ENCODE peak calls at places on chromosomes 11 and 22, in nine cellular contexts. T is colonic mucosa; J is MM.1S; F is tibial artery; R is substantia nigra; L is CD8-positive, alpha-beta memory T cell; Y is heart right ventricle; Q is kidney; A is HL-60. E is an unnamed sample.

GRCh38 chr11:64925536-64926449 is 1.3 kb downstream of the PPP2R5B start:
- DNase-seq in T (no peak), J (no peak), F (no peak), R (no peak), L (no peak), Y (no peak), Q (no peak), A (no peak), E (no peak)

GRCh38 chr11:46537851-46538295 is 56.0 kb downstream of the AMBRA1 start:
- DNase-seq in T (peak), J (peak), F (no peak), R (peak), L (peak), Y (peak), Q (no peak), A (peak), E (peak)

GRCh38 chr22:32119568-32120235 is 39.4 kb downstream of the C22orf42 start:
- DNase-seq in T (no peak), J (no peak), F (no peak), R (no peak), L (no peak), Y (no peak), Q (no peak), A (no peak), E (peak)

GRCh38 chr11:121722431-121723256 is 269.9 kb upstream of the SORL1-AS1 start:
- DNase-seq in T (peak), J (no peak), F (peak), R (peak), L (no peak), Y (peak), Q (peak), A (no peak), E (no peak)

GRCh38 chr11:115499241-115499799 is 4.9 kb downstream of the CADM1 start:
- DNase-seq in T (no peak), J (no peak), F (no peak), R (no peak), L (no peak), Y (no peak), Q (no peak), A (no peak), E (no peak)

GRCh38 chr11:29217901-29218300 is 798.9 kb downstream of the KCNA4 start:
- DNase-seq in T (no peak), J (no peak), F (no peak), R (no peak), L (no peak), Y (no peak), Q (no peak), A (no peak), E (no peak)

GRCh38 chr11:132911186-132911585 is 621.1 kb downstream of the OPCML start:
- DNase-seq in T (no peak), J (no peak), F (no peak), R (no peak), L (no peak), Y (no peak), Q (no peak), A (no peak), E (no peak)

GRCh38 chr22:42080287-42080686 is 787 bp downstream of the SMDT1 start:
- DNase-seq in T (peak), J (peak), F (no peak), R (no peak), L (no peak), Y (no peak), Q (no peak), A (no peak), E (peak)

GRCh38 chr11:794766-795637 is 3.1 kb downstream of the SLC25A22 start:
- DNase-seq in T (peak), J (no peak), F (no peak), R (no peak), L (no peak), Y (peak), Q (no peak), A (no peak), E (peak)

GRCh38 chr11:129949067-129949466 is 53.6 kb downstream of the PRDM10 start:
- DNase-seq in T (no peak), J (no peak), F (no peak), R (no peak), L (no peak), Y (no peak), Q (no peak), A (no peak), E (no peak)

GRCh38 chr11:110710520-110711381 is 1.5 kb downstream of the ARHGAP20 start:
- DNase-seq in T (peak), J (no peak), F (peak), R (no peak), L (no peak), Y (peak), Q (peak), A (no peak), E (no peak)

GRCh38 chr11:65887026-65887722 is 1.1 kb downstream of the FIBP start:
- DNase-seq in T (no peak), J (no peak), F (no peak), R (no peak), L (no peak), Y (no peak), Q (peak), A (no peak), E (no peak)

GRCh38 chr11:66744485-66745355 is 15.7 kb upstream of the SPTBN2 start:
- DNase-seq in T (peak), J (peak), F (peak), R (peak), L (peak), Y (peak), Q (peak), A (peak), E (peak)

GRCh38 chr11:45298718-45299117 is 12.6 kb upstream of the SYT13 start:
- DNase-seq in T (no peak), J (no peak), F (no peak), R (no peak), L (no peak), Y (no peak), Q (no peak), A (peak), E (peak)

GRCh38 chr22:19514831-19515565 is 9.2 kb downstream of the CLDN5 start:
- DNase-seq in T (no peak), J (no peak), F (no peak), R (no peak), L (no peak), Y (no peak), Q (no peak), A (no peak), E (no peak)

GRCh38 chr11:1338201-1339065 is 29.0 kb upstream of the TOLLIP start:
- DNase-seq in T (peak), J (no peak), F (no peak), R (no peak), L (no peak), Y (no peak), Q (no peak), A (no peak), E (no peak)

GRCh38 chr11:24588075-24588474 is 91.2 kb downstream of the LUZP2 start:
- DNase-seq in T (no peak), J (no peak), F (no peak), R (no peak), L (no peak), Y (no peak), Q (no peak), A (no peak), E (no peak)

GRCh38 chr11:43930868-43931716 is 11.3 kb upstream of the C11orf96 start:
- DNase-seq in T (no peak), J (peak), F (no peak), R (no peak), L (no peak), Y (no peak), Q (no peak), A (no peak), E (no peak)

GRCh38 chr22:38272373-38273134 is at the start of gene TMEM184B:
- DNase-seq in T (peak), J (peak), F (peak), R (peak), L (peak), Y (peak), Q (peak), A (peak), E (peak)

GRCh38 chr11:27571151-27571840 is 64.7 kb upstream of the LIN7C start:
- DNase-seq in T (no peak), J (no peak), F (no peak), R (no peak), L (no peak), Y (no peak), Q (no peak), A (no peak), E (no peak)

GRCh38 chr22:19904174-19904856 is 37.3 kb upstream of the COMT start:
- DNase-seq in T (no peak), J (no peak), F (no peak), R (no peak), L (no peak), Y (no peak), Q (no peak), A (no peak), E (no peak)

GRCh38 chr22:31768422-31769059 is 14.7 kb downstream of the DEPDC5 start:
- DNase-seq in T (no peak), J (no peak), F (no peak), R (no peak), L (no peak), Y (no peak), Q (no peak), A (no peak), E (no peak)

GRCh38 chr11:118911113-118911879 is 14.4 kb downstream of the BCL9L start:
- DNase-seq in T (peak), J (no peak), F (no peak), R (no peak), L (no peak), Y (no peak), Q (peak), A (no peak), E (no peak)

GRCh38 chr22:49608660-49609059 is 219.0 kb downstream of the BRD1 start:
- DNase-seq in T (no peak), J (no peak), F (peak), R (no peak), L (no peak), Y (no peak), Q (no peak), A (no peak), E (no peak)

GRCh38 chr11:119356349-119357031 is 10.0 kb upstream of the MFRP start:
- DNase-seq in T (peak), J (peak), F (peak), R (peak), L (peak), Y (peak), Q (peak), A (peak), E (peak)

GRCh38 chr11:10792385-10793068 is 16.2 kb downstream of the EIF4G2 start:
- DNase-seq in T (peak), J (peak), F (peak), R (peak), L (peak), Y (peak), Q (peak), A (peak), E (peak)

GRCh38 chr11:103870821-103871309 is 165.6 kb upstream of the DDI1 start:
- DNase-seq in T (peak), J (no peak), F (peak), R (no peak), L (no peak), Y (peak), Q (peak), A (no peak), E (no peak)

GRCh38 chr11:13705710-13706109 is 37.2 kb downstream of the FAR1 start:
- DNase-seq in T (no peak), J (no peak), F (no peak), R (no peak), L (no peak), Y (no peak), Q (no peak), A (no peak), E (no peak)

GRCh38 chr11:2777396-2777795 is 77.6 kb upstream of the KCNQ1OT1 start:
- DNase-seq in T (peak), J (no peak), F (no peak), R (no peak), L (no peak), Y (no peak), Q (peak), A (no peak), E (no peak)

GRCh38 chr11:134762248-134763029 is 350.4 kb upstream of the B3GAT1 start:
- DNase-seq in T (no peak), J (no peak), F (no peak), R (no peak), L (no peak), Y (no peak), Q (peak), A (no peak), E (no peak)

DNA sequence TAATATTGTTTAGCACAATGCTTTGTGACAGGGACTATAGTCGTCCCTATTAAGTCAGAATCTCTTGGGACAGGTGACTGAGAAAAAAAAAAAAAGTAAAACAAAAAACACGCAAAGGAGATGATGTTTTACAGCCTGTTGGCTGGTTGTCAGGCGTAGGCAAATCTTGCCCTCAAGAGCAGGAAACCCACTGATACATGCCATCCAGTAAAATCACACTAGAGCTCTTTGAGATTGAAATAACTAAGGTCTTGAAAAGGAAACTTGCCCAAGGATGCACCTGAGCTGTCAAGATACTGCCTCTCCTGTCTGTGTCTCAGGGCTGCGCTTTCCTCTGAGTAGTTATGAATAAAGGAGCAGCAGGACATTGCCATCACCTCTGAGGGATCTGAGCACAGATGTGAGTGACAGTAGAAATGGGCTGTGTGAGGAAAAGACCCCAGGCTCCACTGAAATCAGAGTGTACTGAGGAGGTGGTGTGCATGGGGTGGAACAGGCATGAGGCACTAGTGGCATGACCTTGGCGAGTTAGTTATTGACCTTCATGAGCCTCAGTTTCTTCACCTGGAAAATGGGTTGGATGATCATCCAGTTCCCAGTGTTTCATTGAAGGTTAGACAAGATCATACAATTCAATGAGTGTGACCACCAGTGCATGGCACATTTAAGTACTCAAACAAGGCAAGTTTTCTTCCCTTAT is 23.3 kb downstream of the MICAL2 start:
- DNase-seq in T (no peak), J (peak), F (no peak), R (no peak), L (no peak), Y (no peak), Q (no peak), A (no peak), E (no peak)
- H3K27ac ChIP-seq in T (peak), J (peak), F (peak), R (no peak), L (no peak), Y (no peak), Q (no peak), A (peak), E (no peak)

DNA sequence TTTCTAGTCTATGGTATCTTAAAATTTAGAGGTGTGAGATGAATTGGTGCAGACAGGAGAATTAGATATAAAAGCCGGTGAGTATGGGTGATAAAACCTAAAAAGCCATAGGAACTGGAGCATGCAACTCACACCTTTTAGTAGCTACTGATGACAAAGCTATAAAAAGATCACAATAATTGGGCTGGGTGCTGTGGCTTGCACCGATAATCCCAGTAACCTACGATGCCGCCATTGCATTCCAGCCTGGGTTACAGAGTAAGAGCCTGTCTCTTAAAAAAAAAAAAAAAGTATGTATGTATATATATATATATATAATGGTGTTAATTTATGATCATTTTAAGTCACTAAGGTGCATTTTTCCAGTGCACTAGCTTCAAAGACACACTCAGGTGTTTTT is 17.2 kb downstream of the WEE1 start:
- DNase-seq in T (no peak), J (no peak), F (no peak), R (no peak), L (no peak), Y (no peak), Q (no peak), A (no peak), E (no peak)
- H3K27ac ChIP-seq in T (no peak), J (no peak), F (no peak), R (no peak), L (no peak), Y (no peak), Q (no peak), A (no peak), E (peak)

GRCh38 chr11:128550261-128550821 is 37.0 kb downstream of the ETS1 start:
- DNase-seq in T (no peak), J (no peak), F (no peak), R (no peak), L (no peak), Y (no peak), Q (no peak), A (no peak), E (peak)
- H3K27ac ChIP-seq in T (no peak), J (no peak), F (no peak), R (no peak), L (no peak), Y (peak), Q (no peak), A (no peak), E (peak)

GRCh38 chr22:46538816-46539163 is 1.4 kb upstream of the CELSR1 start:
- DNase-seq in T (no peak), J (no peak), F (no peak), R (no peak), L (no peak), Y (no peak), Q (no peak), A (peak), E (no peak)

GRCh38 chr22:46545041-46545796 is 7.8 kb upstream of the CELSR1 start:
- DNase-seq in T (no peak), J (no peak), F (no peak), R (no peak), L (no peak), Y (no peak), Q (peak), A (no peak), E (no peak)

GRCh38 chr22:46539169-46539568 is 1.7 kb upstream of the CELSR1 start:
- DNase-seq in T (peak), J (no peak), F (no peak), R (no peak), L (no peak), Y (no peak), Q (no peak), A (no peak), E (no peak)

GRCh38 chr22:46541536-46541935 is 4.1 kb upstream of the CELSR1 start:
- DNase-seq in T (no peak), J (no peak), F (no peak), R (no peak), L (no peak), Y (no peak), Q (no peak), A (no peak), E (no peak)

DNA sequence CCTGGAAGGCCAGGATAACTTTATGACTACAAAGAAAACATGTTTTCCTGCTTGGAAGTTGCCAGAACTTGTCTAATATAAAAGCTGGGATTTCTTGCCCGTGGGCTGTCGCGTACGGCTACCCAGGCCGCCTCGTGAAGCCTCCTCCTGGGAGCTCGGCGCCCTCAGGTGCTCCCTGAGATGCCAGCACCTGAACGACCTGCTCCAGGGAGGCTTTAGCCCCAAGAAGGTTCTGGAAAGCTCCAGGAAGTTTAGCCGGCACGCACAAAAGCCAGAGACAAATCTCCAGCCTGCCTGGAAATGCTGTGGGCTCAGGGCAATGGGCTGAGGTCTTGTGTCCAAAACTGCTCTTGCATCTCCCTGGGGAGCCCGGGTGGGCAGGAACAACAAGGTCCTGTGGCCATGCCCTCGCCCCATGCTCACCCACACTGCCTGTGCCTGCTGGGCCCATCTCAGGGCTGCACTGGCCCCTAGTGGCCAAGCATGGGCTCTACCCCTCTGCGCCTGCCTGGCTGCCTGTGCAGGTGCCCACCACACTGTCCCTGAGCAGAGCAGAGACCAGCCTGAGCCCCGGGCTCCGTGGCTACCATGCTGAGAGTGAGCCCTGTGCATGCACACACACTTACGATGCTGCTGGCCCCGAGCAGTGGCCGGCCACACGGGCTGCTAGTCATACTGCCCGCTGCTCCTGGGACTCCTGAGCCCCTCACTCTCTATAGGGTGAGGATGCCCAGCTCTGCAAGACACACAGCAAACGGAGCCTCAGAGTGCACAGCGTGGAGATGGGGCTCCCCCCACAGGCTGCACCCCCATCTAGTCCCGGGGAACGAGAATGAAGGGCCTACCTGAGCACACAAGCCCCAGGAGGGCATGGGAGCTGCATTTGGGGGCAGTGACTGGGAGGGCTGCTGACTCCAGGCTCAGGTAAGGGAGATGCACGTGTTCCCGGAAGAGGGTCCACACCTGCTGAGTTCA is 4.9 kb upstream of the CELSR1 start:
- DNase-seq in T (peak), J (peak), F (peak), R (peak), L (peak), Y (peak), Q (peak), A (peak), E (peak)
- H3K27ac ChIP-seq in T (no peak), J (no peak), F (no peak), R (no peak), L (no peak), Y (no peak), Q (peak), A (no peak), E (no peak)